ENCODE peak calls at places on chromosomes 16 and 17, in four cellular contexts. One of them, this sample, is unnamed.

GRCh38 chr17:19645608-19646250 is 2.8 kb upstream of the ALDH3A2 start:
- DNase-seq in mesendoderm: peak; percentile 86
- DNase-seq in K562: peak; percentile 36
- DNase-seq in CD8-positive, alpha-beta memory T cell: peak; percentile 29
- DNase-seq in this sample: peak; percentile 75

GRCh38 chr17:82392209-82392920 is 20.8 kb downstream of the UTS2R start:
- DNase-seq in CD8-positive, alpha-beta memory T cell: no peak
- DNase-seq in K562: no peak
- DNase-seq in mesendoderm: no peak
- DNase-seq in this sample: peak; percentile 80

GRCh38 chr17:78137392-78138203 is 7.0 kb downstream of the TMC8 start:
- DNase-seq in CD8-positive, alpha-beta memory T cell: no peak
- DNase-seq in mesendoderm: peak; percentile 51
- DNase-seq in K562: peak; percentile 60
- DNase-seq in this sample: peak; percentile 77

GRCh38 chr17:11880714-11881113 is 116.6 kb downstream of the ZNF18 start:
- DNase-seq in K562: peak; percentile 9
- DNase-seq in CD8-positive, alpha-beta memory T cell: no peak
- DNase-seq in mesendoderm: peak; percentile 63
- DNase-seq in this sample: no peak

GRCh38 chr17:17568772-17569195 is 22.7 kb downstream of the PEMT start:
- DNase-seq in CD8-positive, alpha-beta memory T cell: peak; percentile 43
- DNase-seq in K562: peak; percentile 85
- DNase-seq in mesendoderm: peak; percentile 63
- DNase-seq in this sample: peak; percentile 98

GRCh38 chr16:66758086-66758485 is 6.7 kb upstream of the DYNC1LI2 start:
- DNase-seq in mesendoderm: no peak
- DNase-seq in CD8-positive, alpha-beta memory T cell: no peak
- DNase-seq in K562: no peak
- DNase-seq in this sample: no peak

GRCh38 chr17:47987240-47987835 is 16.4 kb downstream of the CDK5RAP3 start:
- DNase-seq in CD8-positive, alpha-beta memory T cell: no peak
- DNase-seq in mesendoderm: peak; percentile 38
- DNase-seq in K562: no peak
- DNase-seq in this sample: peak; percentile 87

GRCh38 chr16:71894921-71895678 is at the start of gene IST1:
- DNase-seq in mesendoderm: peak; percentile 99
- DNase-seq in K562: peak; percentile 95
- DNase-seq in CD8-positive, alpha-beta memory T cell: peak; percentile 97
- DNase-seq in this sample: peak; percentile 98

GRCh38 chr17:36859701-36860100 is 77.6 kb upstream of the LHX1 start:
- DNase-seq in K562: no peak
- DNase-seq in CD8-positive, alpha-beta memory T cell: no peak
- DNase-seq in mesendoderm: no peak
- DNase-seq in this sample: no peak

GRCh38 chr17:77734371-77735050 is 224.0 kb upstream of the TNRC6C start:
- DNase-seq in K562: peak; percentile 73
- DNase-seq in mesendoderm: peak; percentile 76
- DNase-seq in CD8-positive, alpha-beta memory T cell: no peak
- DNase-seq in this sample: peak; percentile 88

GRCh38 chr16:4640572-4641305 is 16.1 kb downstream of the MGRN1 start:
- DNase-seq in K562: no peak
- DNase-seq in CD8-positive, alpha-beta memory T cell: peak; percentile 6
- DNase-seq in mesendoderm: no peak
- DNase-seq in this sample: peak; percentile 47

GRCh38 chr16:81427245-81427644 is 17.4 kb upstream of the CMIP start:
- DNase-seq in mesendoderm: no peak
- DNase-seq in K562: no peak
- DNase-seq in CD8-positive, alpha-beta memory T cell: no peak
- DNase-seq in this sample: no peak

GRCh38 chr17:79829004-79829403 is 10.2 kb downstream of the CBX4 start:
- DNase-seq in mesendoderm: no peak
- DNase-seq in CD8-positive, alpha-beta memory T cell: no peak
- DNase-seq in K562: no peak
- DNase-seq in this sample: no peak

GRCh38 chr17:50009282-50009681 is 14.3 kb upstream of the DLX3 start:
- DNase-seq in CD8-positive, alpha-beta memory T cell: no peak
- DNase-seq in K562: no peak
- DNase-seq in mesendoderm: no peak
- DNase-seq in this sample: no peak
- H3K4me3 ChIP-seq in CD8-positive, alpha-beta memory T cell: no peak overlapping the region
- H3K4me3 ChIP-seq in K562: no peak overlapping the region
- H3K4me3 ChIP-seq in mesendoderm: no peak overlapping the region
- H3K4me3 ChIP-seq in this sample: no peak overlapping the region

GRCh38 chr16:1379054-1379862 is 27.5 kb downstream of the GNPTG start:
- DNase-seq in mesendoderm: peak; percentile 66
- DNase-seq in K562: peak; percentile 93
- DNase-seq in CD8-positive, alpha-beta memory T cell: peak; percentile 73
- DNase-seq in this sample: peak; percentile 99

GRCh38 chr16:1378087-1378803 is 26.5 kb downstream of the GNPTG start:
- DNase-seq in K562: no peak
- DNase-seq in CD8-positive, alpha-beta memory T cell: no peak
- DNase-seq in mesendoderm: no peak
- DNase-seq in this sample: no peak

GRCh38 chr16:1380195-1380594 is 28.5 kb downstream of the GNPTG start:
- DNase-seq in K562: no peak
- DNase-seq in CD8-positive, alpha-beta memory T cell: no peak
- DNase-seq in mesendoderm: no peak
- DNase-seq in this sample: no peak

GRCh38 chr16:1378804-1379053 is 27.0 kb downstream of the GNPTG start:
- DNase-seq in CD8-positive, alpha-beta memory T cell: no peak
- DNase-seq in mesendoderm: no peak
- DNase-seq in K562: no peak
- DNase-seq in this sample: no peak

GRCh38 chr16:1379863-1380174 is 28.1 kb downstream of the GNPTG start:
- DNase-seq in CD8-positive, alpha-beta memory T cell: no peak
- DNase-seq in mesendoderm: peak; percentile 69
- DNase-seq in K562: no peak
- DNase-seq in this sample: no peak
- H3K4me3 ChIP-seq in CD8-positive, alpha-beta memory T cell: no peak overlapping the region
- H3K4me3 ChIP-seq in mesendoderm: peak overlapping the region; percentile 39
- H3K4me3 ChIP-seq in K562: peak overlapping the region; percentile 76
- H3K4me3 ChIP-seq in this sample: peak overlapping the region; percentile 52

GRCh38 chr16:2030036-2030435 is 3.3 kb downstream of the NHERF2 start:
- DNase-seq in CD8-positive, alpha-beta memory T cell: no peak
- DNase-seq in mesendoderm: no peak
- DNase-seq in K562: no peak
- DNase-seq in this sample: no peak
- H3K4me3 ChIP-seq in CD8-positive, alpha-beta memory T cell: no peak overlapping the region
- H3K4me3 ChIP-seq in mesendoderm: no peak overlapping the region
- H3K4me3 ChIP-seq in K562: no peak overlapping the region
- H3K4me3 ChIP-seq in this sample: no peak overlapping the region

DNA sequence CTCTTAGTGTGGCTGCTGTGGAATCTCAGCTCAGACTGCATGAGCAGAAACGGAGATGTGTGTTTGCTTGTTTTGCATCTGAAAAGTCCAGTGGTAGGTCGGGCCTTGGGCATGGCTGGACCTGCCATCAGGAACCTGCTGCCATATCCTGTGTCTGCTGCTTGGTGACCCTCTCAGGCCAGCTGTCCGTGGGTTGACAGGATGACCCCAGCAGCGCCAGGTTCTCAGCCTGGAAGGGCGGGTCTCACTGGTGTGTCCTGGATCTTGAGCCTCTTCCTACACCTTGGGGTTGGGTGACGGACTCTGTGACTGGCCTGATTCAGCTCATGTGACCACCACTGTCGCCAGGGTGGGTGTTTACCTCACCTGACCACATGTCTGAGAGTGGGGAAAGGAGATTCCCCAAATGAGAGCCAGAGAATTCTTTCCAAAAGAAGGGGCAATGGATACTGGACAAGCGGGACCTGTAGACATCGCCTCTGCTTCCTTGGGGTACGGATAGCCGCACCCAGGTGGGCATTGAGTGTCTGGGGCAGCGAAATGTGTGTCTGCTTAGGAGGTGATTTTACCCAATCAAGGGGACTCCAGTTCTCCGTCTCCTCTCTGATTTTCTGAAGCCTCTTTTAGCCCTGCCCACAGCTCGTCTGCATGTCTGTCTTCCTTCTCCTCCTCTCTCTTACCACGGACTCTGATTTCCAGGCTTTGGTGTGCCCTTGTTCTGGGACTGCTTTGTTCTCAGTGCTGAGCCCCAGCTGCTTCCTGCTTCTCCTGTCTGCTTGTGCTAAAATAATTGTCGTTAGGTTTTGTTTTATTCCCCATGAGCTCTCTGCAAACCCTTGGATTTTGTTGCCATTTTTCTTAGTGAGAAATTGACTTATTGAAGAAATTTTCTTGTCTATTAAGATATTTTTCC is 399.7 kb downstream of the CPPED1 start:
- DNase-seq in CD8-positive, alpha-beta memory T cell: no peak
- DNase-seq in K562: no peak
- DNase-seq in mesendoderm: no peak
- DNase-seq in this sample: no peak
- H3K4me3 ChIP-seq in CD8-positive, alpha-beta memory T cell: no peak overlapping the region
- H3K4me3 ChIP-seq in K562: no peak overlapping the region
- H3K4me3 ChIP-seq in mesendoderm: no peak overlapping the region
- H3K4me3 ChIP-seq in this sample: no peak overlapping the region

GRCh38 chr17:58279016-58279671 is 1.6 kb downstream of the MPO start:
- DNase-seq in mesendoderm: no peak
- DNase-seq in K562: peak; percentile 39
- DNase-seq in CD8-positive, alpha-beta memory T cell: no peak
- DNase-seq in this sample: peak; percentile 82
- H3K4me3 ChIP-seq in mesendoderm: no peak overlapping the region
- H3K4me3 ChIP-seq in K562: no peak overlapping the region
- H3K4me3 ChIP-seq in CD8-positive, alpha-beta memory T cell: no peak overlapping the region
- H3K4me3 ChIP-seq in this sample: no peak overlapping the region

GRCh38 chr16:86565644-86566511 is 751 bp upstream of the FOXC2 start:
- DNase-seq in mesendoderm: peak; percentile 34
- DNase-seq in CD8-positive, alpha-beta memory T cell: no peak
- DNase-seq in K562: no peak
- DNase-seq in this sample: peak; percentile 62
- H3K4me3 ChIP-seq in mesendoderm: no peak overlapping the region
- H3K4me3 ChIP-seq in CD8-positive, alpha-beta memory T cell: no peak overlapping the region
- H3K4me3 ChIP-seq in K562: no peak overlapping the region
- H3K4me3 ChIP-seq in this sample: peak overlapping the region; percentile 60

DNA sequence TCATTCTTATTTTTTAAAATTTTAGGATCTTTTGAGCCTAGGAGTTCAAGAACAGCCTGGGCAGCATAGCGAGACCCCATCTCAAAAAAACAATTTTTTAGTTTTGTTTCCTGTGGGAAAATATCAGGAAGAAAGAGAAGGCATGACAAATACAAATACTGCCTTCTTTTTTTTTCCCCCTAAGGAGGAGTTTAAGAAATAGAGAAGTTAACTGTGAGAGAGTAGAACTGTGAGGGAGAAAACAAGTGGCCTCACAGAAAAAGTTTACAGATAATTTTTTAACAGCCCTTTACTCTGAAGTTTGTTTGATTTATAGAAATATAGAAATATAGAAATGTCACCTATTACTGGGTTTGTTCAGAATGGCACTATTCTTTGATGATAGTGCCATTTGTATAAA is 21.1 kb downstream of the TTYH2 start:
- DNase-seq in CD8-positive, alpha-beta memory T cell: no peak
- DNase-seq in mesendoderm: no peak
- DNase-seq in K562: no peak
- DNase-seq in this sample: no peak
- H3K4me3 ChIP-seq in CD8-positive, alpha-beta memory T cell: no peak overlapping the region
- H3K4me3 ChIP-seq in mesendoderm: no peak overlapping the region
- H3K4me3 ChIP-seq in K562: no peak overlapping the region
- H3K4me3 ChIP-seq in this sample: no peak overlapping the region

DNA sequence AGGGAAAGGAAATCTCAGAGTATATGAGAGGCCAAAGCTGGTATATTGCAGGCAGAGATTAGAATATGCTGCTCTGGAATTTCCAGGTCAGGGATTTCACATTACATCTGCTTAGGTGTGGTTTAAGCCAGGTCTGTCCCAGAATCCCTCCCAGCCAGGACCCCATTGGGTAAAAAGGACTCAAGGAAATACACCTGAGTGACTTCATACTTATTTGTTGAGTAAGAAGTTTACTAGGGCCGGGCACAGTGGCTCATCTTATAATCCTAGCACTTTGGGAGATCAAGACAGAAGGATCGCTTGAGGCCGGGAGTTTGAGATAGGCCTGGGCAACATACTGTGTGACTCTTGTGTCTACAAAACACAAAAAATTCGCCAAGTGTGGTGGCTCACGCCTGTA is 7.2 kb downstream of the PIPOX start:
- DNase-seq in K562: no peak
- DNase-seq in mesendoderm: no peak
- DNase-seq in CD8-positive, alpha-beta memory T cell: no peak
- DNase-seq in this sample: no peak
- H3K4me3 ChIP-seq in K562: no peak overlapping the region
- H3K4me3 ChIP-seq in mesendoderm: no peak overlapping the region
- H3K4me3 ChIP-seq in CD8-positive, alpha-beta memory T cell: no peak overlapping the region
- H3K4me3 ChIP-seq in this sample: no peak overlapping the region